ENCODE peak calls at places on chromosome 22, in four cellular contexts. W, T, N and R are unnamed samples.

GRCh38 chr22:44403166-44403565 is 90.4 kb upstream of the SHISAL1 start:
- DNase-seq in T (no peak), N (no peak), W (no peak), R (peak; percentile 24)

GRCh38 chr22:43293661-43294392 is 49.3 kb downstream of the SCUBE1 start:
- DNase-seq in W (no peak), T (no peak), N (no peak), R (no peak)

GRCh38 chr22:43854151-43854785 is 8.0 kb downstream of the SULT4A1 start:
- DNase-seq in W (no peak), N (no peak), T (no peak), R (peak; percentile 22)

GRCh38 chr22:30824711-30825110 is 130.0 kb downstream of the OSBP2 start:
- DNase-seq in W (no peak), N (no peak), T (no peak), R (peak; percentile 15)

GRCh38 chr22:32830473-32830872 is 29.0 kb downstream of the TIMP3 start:
- DNase-seq in W (peak; percentile 22), N (peak; percentile 49), T (no peak), R (peak; percentile 60)

GRCh38 chr22:19791894-19792293 is 31.3 kb downstream of the TBX1 start:
- DNase-seq in W (no peak), N (no peak), T (no peak), R (no peak)

GRCh38 chr22:26068571-26068970 is 100.7 kb upstream of the SEZ6L start:
- DNase-seq in N (no peak), W (no peak), T (no peak), R (no peak)

GRCh38 chr22:40463017-40463631 is 92.7 kb downstream of the SGSM3 start:
- DNase-seq in N (no peak), W (no peak), T (peak; percentile 46), R (no peak)

GRCh38 chr22:31347251-31348008 is 1.3 kb upstream of the PATZ1 start:
- DNase-seq in T (peak; percentile 43), N (peak; percentile 87), W (peak; percentile 67), R (peak; percentile 86)

GRCh38 chr22:22022977-22023534 is 40.5 kb upstream of the TOP3B start:
- DNase-seq in N (no peak), W (no peak), T (no peak), R (no peak)

GRCh38 chr22:43829904-43830851 is 18.1 kb upstream of the EFCAB6 start:
- DNase-seq in W (peak; percentile 32), T (no peak), N (no peak), R (peak; percentile 41)

GRCh38 chr22:38614331-38615122 is 41.7 kb downstream of the FAM227A start:
- DNase-seq in W (no peak), T (no peak), N (no peak), R (no peak)

GRCh38 chr22:26333088-26333800 is 95.8 kb upstream of the ASPHD2 start:
- DNase-seq in T (no peak), W (no peak), N (no peak), R (no peak)

GRCh38 chr22:25845985-25846745 is 104.2 kb downstream of the MYO18B start:
- DNase-seq in T (no peak), N (no peak), W (no peak), R (no peak)

GRCh38 chr22:46653596-46653995 is 33.4 kb downstream of the GRAMD4 start:
- DNase-seq in N (no peak), T (no peak), W (no peak), R (no peak)
- H3K4me3 ChIP-seq in N (no peak overlapping the region), T (no peak overlapping the region), W (no peak overlapping the region), R (no peak overlapping the region)

GRCh38 chr22:23500508-23501208 is 79.4 kb downstream of the IGLL1 start:
- DNase-seq in W (no peak), N (no peak), T (no peak), R (peak; percentile 52)
- H3K36me3 ChIP-seq in W (no peaks in the 10 kb centered on the region), N (no peaks in the 10 kb centered on the region), T (no peaks in the 10 kb centered on the region), R (no peaks in the 10 kb centered on the region)

GRCh38 chr22:50720301-50720845 is 17.6 kb upstream of the ACR start:
- DNase-seq in W (no peak), T (no peak), N (no peak), R (peak; percentile 86)
- H3K27me3 ChIP-seq in W (no peaks in the 10 kb centered on the region), T (no peaks in the 10 kb centered on the region), N (peaks cover 62% of the 10 kb centered on the region), R (peaks cover 42% of the 10 kb centered on the region)

GRCh38 chr22:50622723-50623327 is 5.1 kb downstream of the ARSA start:
- DNase-seq in N (no peak), W (peak; percentile 95), T (no peak), R (no peak)

GRCh38 chr22:50621491-50621880 is 6.5 kb downstream of the ARSA start:
- DNase-seq in W (no peak), T (peak; percentile 70), N (no peak), R (no peak)

GRCh38 chr22:50624347-50625130 is 3.4 kb downstream of the ARSA start:
- DNase-seq in W (no peak), T (no peak), N (no peak), R (no peak)

GRCh38 chr22:50620861-50621490 is 7.0 kb downstream of the ARSA start:
- DNase-seq in N (no peak), T (peak; percentile 83), W (no peak), R (no peak)

GRCh38 chr22:50621948-50622722 is 5.8 kb downstream of the ARSA start:
- DNase-seq in W (peak; percentile 44), N (no peak), T (peak; percentile 26), R (peak; percentile 56)
- H3K4me3 ChIP-seq in W (no peak overlapping the region), N (no peak overlapping the region), T (peak overlapping the region; percentile 80), R (peak overlapping the region; percentile 6)

DNA sequence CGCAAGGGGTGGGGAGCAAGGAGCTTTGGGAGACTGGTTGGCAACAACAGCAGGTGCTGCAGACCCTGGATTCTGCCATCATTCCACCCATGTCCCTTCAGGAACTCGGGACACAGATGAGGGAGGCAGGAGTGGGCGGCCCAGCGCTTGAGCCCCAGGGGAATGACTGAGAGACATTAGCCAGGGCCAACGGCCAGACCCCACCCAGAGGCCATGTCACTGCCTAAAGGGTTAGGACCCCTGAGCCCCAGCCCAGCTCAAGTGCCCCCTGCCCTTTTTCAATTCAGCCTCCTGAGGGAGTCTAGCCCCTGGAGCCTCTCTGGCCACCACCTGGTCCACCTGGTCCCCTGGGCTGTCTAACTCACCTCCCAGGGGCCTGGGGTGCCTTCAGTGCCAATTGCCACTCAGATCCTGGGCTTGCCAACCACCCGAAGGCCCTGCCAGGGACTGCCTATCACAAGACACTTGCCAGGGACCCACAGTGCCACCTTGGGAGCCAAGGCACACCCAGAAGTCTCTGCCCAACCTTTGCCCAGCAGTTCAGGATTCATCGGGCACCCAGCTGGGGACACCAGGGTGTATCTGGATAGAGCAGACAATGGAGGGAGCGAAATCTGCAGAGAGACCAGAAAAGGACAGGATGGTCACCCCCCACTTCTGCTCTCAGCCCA is 16.6 kb downstream of the MFNG start:
- DNase-seq in W (no peak), T (no peak), N (no peak), R (no peak)
- H3K36me3 ChIP-seq in W (no peaks in the 10 kb centered on the region), T (peaks cover 48% of the 10 kb centered on the region), N (no peaks in the 10 kb centered on the region), R (no peaks in the 10 kb centered on the region)

GRCh38 chr22:37244114-37244921 is at the start of gene RAC2:
- DNase-seq in T (peak; percentile 79), W (peak; percentile 53), N (peak; percentile 62), R (peak; percentile 88)
- H3K27me3 ChIP-seq in T (no peaks in the 10 kb centered on the region), W (peaks cover 7% of the 10 kb centered on the region), N (no peaks in the 10 kb centered on the region), R (no peaks in the 10 kb centered on the region)

GRCh38 chr22:16964366-16964765 is 43.7 kb downstream of the GAB4 start:
- DNase-seq in W (no peak), N (no peak), T (no peak), R (no peak)
- H3K4me3 ChIP-seq in W (no peak overlapping the region), N (no peak overlapping the region), T (no peak overlapping the region), R (no peak overlapping the region)

DNA sequence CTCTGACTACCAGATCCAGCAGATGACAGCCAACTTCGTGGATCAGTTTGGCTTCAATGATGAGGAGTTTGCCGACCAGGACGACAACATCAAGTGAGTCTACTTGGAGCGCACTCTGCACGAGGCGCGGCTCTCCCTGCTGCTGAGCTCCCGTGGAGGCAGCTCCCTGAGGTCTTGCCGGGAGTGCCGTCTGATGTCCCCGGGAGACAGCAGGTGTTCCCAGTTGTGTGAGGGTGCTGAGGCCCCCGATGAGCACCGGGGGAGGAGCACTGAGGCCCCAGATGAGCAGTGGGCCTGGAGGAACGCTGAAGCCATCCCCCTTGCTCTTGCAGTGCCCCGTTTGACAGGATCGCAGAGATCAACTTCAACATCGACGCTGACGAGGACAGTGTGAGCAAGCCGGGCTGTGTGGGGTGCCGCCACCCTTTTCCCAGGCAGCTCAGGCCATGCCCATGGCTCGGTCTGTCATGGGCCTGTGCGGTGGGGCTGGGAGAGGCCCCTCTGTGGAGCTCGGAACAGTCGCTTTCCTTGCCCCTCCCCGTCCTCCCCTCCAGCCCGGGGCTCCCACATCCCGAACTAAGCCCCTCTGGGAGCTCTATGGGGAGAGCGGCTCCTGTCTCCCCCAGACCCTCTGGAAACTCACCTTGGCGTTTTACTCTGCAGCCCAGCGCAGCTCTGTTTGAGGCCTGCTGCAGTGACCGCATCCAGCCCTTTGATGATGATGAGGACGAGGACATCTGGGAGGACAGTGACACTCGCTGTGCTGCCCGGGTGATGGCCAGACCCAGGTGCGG is 37.1 kb downstream of the SBF1 start:
- DNase-seq in W (peak; percentile 9), N (no peak), T (no peak), R (no peak)
- H3K36me3 ChIP-seq in W (no peaks in the 10 kb centered on the region), N (no peaks in the 10 kb centered on the region), T (peaks cover 21% of the 10 kb centered on the region), R (peaks cover 11% of the 10 kb centered on the region)